ENCODE peak calls at places on chromosomes 6 and 20, in five cellular contexts. Q is uterus; B is G401; V is NCI-H1105 treated with DMSO at 0.1 percent for 48 hours; I is CD8-positive, alpha-beta memory T cell. Z is an unnamed sample.

GRCh38 chr20:62274332-62275262 is 28.2 kb upstream of the ADRM1 start:
- DNase-seq in B (peak; percentile 64), V (no peak), I (no peak), Q (no peak), Z (no peak)

GRCh38 chr6:15464211-15464725 is 198.6 kb downstream of the DTNBP1 start:
- DNase-seq in I (peak; percentile 30), B (no peak), V (peak; percentile 11), Q (no peak), Z (no peak)

GRCh38 chr6:37679539-37680476 is 17.9 kb downstream of the MDGA1 start:
- DNase-seq in B (no peak), V (no peak), I (no peak), Q (no peak), Z (no peak)

GRCh38 chr6:97626586-97627441 is 343.8 kb upstream of the MMS22L start:
- DNase-seq in Q (peak; percentile 12), V (peak; percentile 69), I (no peak), B (peak; percentile 7), Z (no peak)

GRCh38 chr6:28296520-28297060 is 15.2 kb downstream of the PGBD1 start:
- DNase-seq in V (no peak), Q (no peak), I (no peak), B (no peak), Z (no peak)

GRCh38 chr20:20079102-20079784 is 26.9 kb downstream of the CFAP61 start:
- DNase-seq in V (peak; percentile 53), I (no peak), B (no peak), Q (no peak), Z (no peak)

GRCh38 chr6:66578362-66578761 is 871.3 kb upstream of the EYS start:
- DNase-seq in B (no peak), V (no peak), I (no peak), Q (no peak), Z (no peak)

GRCh38 chr6:109406196-109406595 is 23.9 kb upstream of the CD164 start:
- DNase-seq in B (no peak), V (no peak), Q (no peak), I (no peak), Z (no peak)

GRCh38 chr20:48584391-48585249 is 243.2 kb downstream of the PREX1 start:
- DNase-seq in V (no peak), B (no peak), I (no peak), Q (no peak), Z (peak; percentile 34)

GRCh38 chr6:169445661-169446581 is 192.3 kb upstream of the THBS2 start:
- DNase-seq in B (no peak), V (peak; percentile 68), Q (no peak), I (no peak), Z (peak; percentile 60)

GRCh38 chr20:62741191-62741676 is 32.6 kb downstream of the NTSR1 start:
- DNase-seq in I (no peak), V (no peak), Q (no peak), B (no peak), Z (no peak)

GRCh38 chr6:117666881-117667280 is 8.4 kb upstream of the NUS1 start:
- DNase-seq in I (no peak), V (no peak), Q (no peak), B (no peak), Z (no peak)

GRCh38 chr20:53872561-53873248 is 197.7 kb downstream of the BCAS1 start:
- DNase-seq in V (no peak), I (peak; percentile 24), B (no peak), Q (no peak), Z (no peak)

GRCh38 chr20:57259179-57260021 is 7.0 kb downstream of the BMP7 start:
- DNase-seq in V (peak; percentile 88), B (peak; percentile 22), Q (no peak), I (no peak), Z (no peak)

GRCh38 chr6:161396539-161396938 is 122.7 kb upstream of the AGPAT4 start:
- DNase-seq in B (peak; percentile 72), I (no peak), Q (no peak), V (no peak), Z (no peak)

GRCh38 chr6:112439010-112439409 is 91.9 kb downstream of the RFPL4B start:
- DNase-seq in B (no peak), Q (no peak), I (no peak), V (no peak), Z (no peak)

GRCh38 chr6:143397229-143398222 is 53.0 kb downstream of the ADAT2 start:
- DNase-seq in Q (peak; percentile 29), I (peak; percentile 47), B (no peak), V (no peak), Z (peak; percentile 37)

GRCh38 chr6:104095661-104096416 is 763.9 kb downstream of the HACE1 start:
- DNase-seq in B (no peak), I (no peak), Q (no peak), V (peak; percentile 75), Z (no peak)

GRCh38 chr20:63081351-63081750 is 74.6 kb upstream of the BHLHE23 start:
- DNase-seq in Q (no peak), I (no peak), B (no peak), V (no peak), Z (no peak)

GRCh38 chr6:131893198-131893597 is 58.0 kb downstream of the CCN2 start:
- DNase-seq in V (no peak), B (no peak), I (no peak), Q (no peak), Z (no peak)

GRCh38 chr20:54017846-54018245 is 52.5 kb downstream of the BCAS1 start:
- DNase-seq in Q (no peak), I (no peak), B (no peak), V (no peak), Z (no peak)

GRCh38 chr6:6656287-6656686 is 67.8 kb downstream of the LY86 start:
- DNase-seq in I (no peak), Q (no peak), V (no peak), B (no peak), Z (no peak)

GRCh38 chr20:43731469-43731868 is 4.7 kb upstream of the GTSF1L start:
- DNase-seq in I (no peak), B (no peak), Q (no peak), V (no peak), Z (no peak)

GRCh38 chr6:125586605-125587004 is 162.8 kb upstream of the HEY2 start:
- DNase-seq in B (no peak), Q (no peak), I (no peak), V (no peak), Z (no peak)

GRCh38 chr6:34953084-34954025 is 64.3 kb downstream of the ANKS1A start:
- DNase-seq in B (no peak), Q (no peak), V (no peak), I (no peak), Z (peak; percentile 20)